ENCODE peak calls at places on chromosomes 12 and 14, in six cellular contexts. D is GM13976, M is choroid plexus epithelial cell, L is RWPE1, W is OCI-LY7, N is tibial artery. H is an unnamed sample.

GRCh38 chr12:4771960-4772566 is 51.9 kb downstream of the GALNT8 start:
- DNase-seq in D (no peak), L (no peak), W (no peak), M (no peak), N (no peak), H (no peak)

GRCh38 chr12:31578632-31579031 is 12.3 kb downstream of the DENND5B start:
- DNase-seq in N (no peak), W (no peak), L (no peak), M (no peak), D (no peak), H (no peak)

GRCh38 chr14:96512602-96513397 is 10.6 kb downstream of the PAPOLA start:
- DNase-seq in L (no peak), N (no peak), M (no peak), W (no peak), D (no peak), H (no peak)

GRCh38 chr14:85576848-85577541 is 47.1 kb downstream of the FLRT2 start:
- DNase-seq in W (no peak), N (no peak), M (peak), D (no peak), L (no peak), H (no peak)

GRCh38 chr12:54749191-54749818 is 101.1 kb upstream of the DCD start:
- DNase-seq in L (peak), D (peak), M (peak), W (peak), N (no peak), H (peak)

GRCh38 chr12:66352197-66352596 is 49.9 kb downstream of the HELB start:
- DNase-seq in D (no peak), M (peak), N (no peak), L (no peak), W (peak), H (peak)

GRCh38 chr12:11553871-11554533 is 95.5 kb upstream of the ETV6 start:
- DNase-seq in D (peak), M (peak), L (peak), W (peak), N (no peak), H (peak)

GRCh38 chr14:53509845-53510244 is 356.7 kb upstream of the DDHD1 start:
- DNase-seq in L (peak), D (no peak), M (no peak), N (no peak), W (no peak), H (no peak)

GRCh38 chr12:52029686-52030085 is 21.6 kb upstream of the NR4A1 start:
- DNase-seq in W (no peak), N (no peak), D (no peak), L (no peak), M (peak), H (no peak)

GRCh38 chr12:53185582-53186153 is 4.9 kb upstream of the CSAD start:
- DNase-seq in L (no peak), N (no peak), D (no peak), W (no peak), M (no peak), H (no peak)
- TF ChIP-seq CTCF in L (no peak), N (no peak), D (no peak), W (peak), M (peak), H (no peak)

DNA sequence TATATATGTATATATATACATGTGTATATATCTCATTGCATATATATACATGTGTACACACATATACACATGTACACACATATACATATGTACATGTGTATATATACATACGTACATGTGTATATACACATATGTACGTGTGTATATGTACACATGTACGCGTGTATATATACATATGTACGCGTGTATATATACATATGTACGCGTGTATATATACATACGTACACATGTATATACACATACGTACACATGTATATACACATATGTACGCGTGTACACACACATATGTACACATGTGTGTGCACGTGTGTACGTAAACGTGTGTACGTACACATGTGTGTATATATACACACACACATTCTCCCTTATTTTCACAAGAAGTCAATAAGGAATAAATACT is 141.6 kb upstream of the TMCC3 start:
- DNase-seq in D (no peak), N (no peak), M (no peak), L (no peak), W (no peak), H (no peak)
- TF ChIP-seq CTCF in D (no peak), N (no peak), M (no peak), L (no peak), W (no peak), H (no peak)

DNA sequence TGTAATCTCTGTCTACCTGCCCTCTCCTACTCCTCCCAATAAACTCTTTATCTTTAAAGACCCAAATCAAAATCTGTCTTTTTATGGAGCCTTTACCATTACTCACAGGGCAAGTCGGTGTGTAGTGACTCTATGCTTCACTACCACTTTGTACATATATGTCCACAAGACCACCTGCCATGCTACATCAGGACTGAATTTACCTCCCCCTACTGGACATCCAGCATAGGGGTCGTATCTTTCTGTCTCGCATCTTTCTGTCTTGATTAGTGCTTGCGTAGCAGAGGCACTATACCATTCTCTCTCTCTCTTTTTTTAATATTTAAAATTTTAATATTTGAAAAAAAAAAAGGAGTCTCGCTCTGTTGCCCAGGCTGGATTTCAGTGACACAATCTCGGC is 587.5 kb downstream of the SOX5 start:
- DNase-seq in N (no peak), D (no peak), W (no peak), L (no peak), M (no peak), H (no peak)
- TF ChIP-seq CTCF in N (no peak), D (no peak), W (peak), L (no peak), M (no peak), H (no peak)

GRCh38 chr14:100748944-100749343 is 22.3 kb downstream of the DLK1 start:
- DNase-seq in N (peak), M (no peak), D (no peak), L (no peak), W (no peak), H (no peak)
- TF ChIP-seq CTCF in N (no peak), M (no peak), D (no peak), L (no peak), W (no peak), H (no peak)

GRCh38 chr12:46401703-46402102 is 29.1 kb upstream of the SLC38A2 start:
- DNase-seq in M (peak), N (peak), D (no peak), W (no peak), L (no peak), H (no peak)
- TF ChIP-seq CTCF in M (peak), N (peak), D (no peak), W (no peak), L (peak), H (no peak)

DNA sequence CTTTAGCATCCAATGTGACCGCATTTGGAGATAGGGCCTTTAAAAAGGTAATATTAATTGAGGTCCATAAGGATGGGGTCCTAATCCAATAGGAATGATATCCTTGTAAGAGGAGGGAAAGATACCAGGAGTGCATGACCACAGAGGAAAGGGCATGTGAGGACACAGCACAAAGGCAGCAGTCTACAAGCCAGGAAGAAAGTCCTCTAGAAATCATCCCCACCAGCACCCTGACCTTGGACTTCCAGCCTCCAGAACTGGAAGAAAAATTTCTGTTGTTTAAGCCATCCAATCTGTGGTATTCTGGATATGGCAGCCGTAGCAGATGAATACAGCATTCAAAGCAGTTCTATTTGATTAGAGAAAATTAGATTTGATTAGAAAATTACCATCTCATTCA is 145.4 kb downstream of the STXBP6 start:
- DNase-seq in L (no peak), N (no peak), W (no peak), D (no peak), M (no peak), H (no peak)
- TF ChIP-seq CTCF in L (no peak), N (no peak), W (no peak), D (no peak), M (no peak), H (no peak)

GRCh38 chr12:53191885-53192530 is 11.3 kb upstream of the CSAD start:
- DNase-seq in M (no peak), D (no peak), N (peak), L (no peak), W (no peak), H (no peak)

GRCh38 chr12:53192531-53193021 is 11.9 kb upstream of the CSAD start:
- DNase-seq in D (no peak), M (no peak), N (no peak), L (no peak), W (no peak), H (no peak)

GRCh38 chr12:53191096-53191884 is 10.6 kb upstream of the CSAD start:
- DNase-seq in L (no peak), M (no peak), N (peak), D (no peak), W (no peak), H (no peak)

GRCh38 chr12:53193040-53193439 is 12.3 kb upstream of the CSAD start:
- DNase-seq in D (no peak), M (no peak), N (peak), L (no peak), W (no peak), H (no peak)

DNA sequence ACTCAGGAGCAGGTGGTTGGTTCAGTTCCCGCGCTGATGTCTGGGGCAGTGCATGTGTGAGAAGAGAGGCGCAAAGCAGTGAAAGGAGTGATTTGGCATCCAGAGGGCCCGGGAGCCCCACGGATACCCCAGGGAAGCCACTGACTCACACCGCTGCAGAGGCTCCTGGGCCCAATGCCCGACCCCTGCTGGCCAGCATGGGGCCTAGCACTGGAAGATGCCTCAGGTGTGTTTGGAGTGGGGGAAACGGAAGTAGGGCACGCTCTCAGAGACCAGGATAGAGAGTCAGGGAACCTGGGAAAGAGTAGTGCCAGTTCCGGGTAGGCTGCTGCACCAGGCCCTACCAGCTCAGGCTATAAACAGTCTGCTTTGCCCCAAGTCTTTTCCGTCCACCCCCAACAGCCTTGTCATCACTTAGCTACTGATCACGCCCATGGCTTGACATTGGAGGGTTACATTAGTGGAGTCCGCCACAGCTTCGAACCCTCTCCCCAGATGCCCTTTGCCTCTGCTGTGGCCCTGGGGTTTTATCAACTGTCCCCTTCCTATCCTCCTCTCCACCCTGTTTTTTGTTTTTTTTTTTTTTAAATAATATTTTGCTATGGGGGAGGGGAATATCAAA is 9.5 kb upstream of the CSAD start:
- DNase-seq in W (peak), L (peak), M (peak), N (peak), D (peak), H (peak)
- TF ChIP-seq CTCF in W (peak), L (peak), M (peak), N (peak), D (peak), H (peak)

DNA sequence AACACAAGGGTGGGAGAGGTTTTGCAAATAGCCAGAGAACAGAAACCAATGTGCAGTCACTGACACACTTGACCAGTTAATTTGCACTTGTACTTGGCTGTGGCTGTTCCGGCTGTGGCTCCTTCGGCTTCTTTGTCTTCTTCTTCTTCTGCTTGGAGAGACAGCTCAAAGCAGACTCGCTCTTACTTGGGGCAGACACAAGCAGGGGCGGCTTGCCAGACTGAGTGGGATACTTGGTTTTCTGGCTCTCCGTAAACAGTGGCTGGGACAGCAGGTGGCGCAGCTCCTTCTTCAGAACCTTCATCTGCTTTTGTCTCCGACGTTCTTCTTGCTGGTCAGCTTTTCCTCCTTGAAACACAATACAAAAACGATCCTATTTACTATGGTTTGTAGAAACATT is 25.0 kb downstream of the OTUB2 start:
- DNase-seq in D (no peak), M (peak), N (peak), L (no peak), W (peak), H (no peak)
- TF ChIP-seq CTCF in D (no peak), M (peak), N (no peak), L (peak), W (peak), H (no peak)

GRCh38 chr12:62472472-62472871 is 5.8 kb downstream of the MON2 start:
- DNase-seq in N (no peak), M (no peak), L (no peak), W (no peak), D (no peak), H (no peak)
- TF ChIP-seq CTCF in N (no peak), M (no peak), L (no peak), W (peak), D (no peak), H (no peak)

GRCh38 chr14:32826404-32827082 is 112.1 kb upstream of the NPAS3 start:
- DNase-seq in W (no peak), N (no peak), D (no peak), M (peak), L (no peak), H (no peak)
- TF ChIP-seq CTCF in W (no peak), N (no peak), D (no peak), M (peak), L (no peak), H (no peak)